ENCODE peak calls at places on chromosomes 11 and 22, in nine cellular contexts. M, P, K, O, Z, W, L, F and Q are unnamed samples.

GRCh38 chr11:19951558-19952083 is 208.7 kb downstream of the DBX1 start:
- DNase-seq in M (peak; percentile 72), P (no peak), K (peak; percentile 90), O (peak; percentile 69), Z (peak; percentile 71), W (no peak), L (peak; percentile 38), F (peak; percentile 42), Q (no peak)

GRCh38 chr22:32323513-32324164 is 34.0 kb upstream of the RFPL3 start:
- DNase-seq in M (no peak), P (peak; percentile 19), K (no peak), O (no peak), Z (no peak), W (no peak), L (no peak), F (no peak), Q (no peak)

GRCh38 chr11:57560146-57560545 is 7.3 kb downstream of the UBE2L6 start:
- DNase-seq in M (no peak), P (no peak), K (no peak), O (no peak), Z (no peak), W (no peak), L (no peak), F (no peak), Q (no peak)

GRCh38 chr11:78742430-78742829 is 167.8 kb upstream of the NARS2 start:
- DNase-seq in M (peak; percentile 5), P (no peak), K (no peak), O (no peak), Z (peak; percentile 30), W (peak; percentile 16), L (no peak), F (no peak), Q (peak; percentile 15)

GRCh38 chr22:45036154-45036553 is 26.3 kb upstream of the PHF21B start:
- DNase-seq in M (no peak), P (no peak), K (peak; percentile 15), O (no peak), Z (peak; percentile 40), W (peak; percentile 46), L (peak; percentile 23), F (no peak), Q (no peak)

GRCh38 chr11:97502201-97502600 is 1112.4 kb downstream of the JRKL start:
- DNase-seq in M (no peak), P (no peak), K (no peak), O (no peak), Z (no peak), W (peak; percentile 18), L (no peak), F (no peak), Q (no peak)

GRCh38 chr11:134338068-134338467 is 6.3 kb downstream of the GLB1L2 start:
- DNase-seq in M (no peak), P (no peak), K (no peak), O (no peak), Z (no peak), W (no peak), L (no peak), F (no peak), Q (no peak)

GRCh38 chr11:103078710-103079109 is 13.2 kb downstream of the DCUN1D5 start:
- DNase-seq in M (no peak), P (no peak), K (no peak), O (no peak), Z (no peak), W (no peak), L (no peak), F (no peak), Q (no peak)

GRCh38 chr22:36922097-36922608 is 8.7 kb downstream of the CSF2RB start:
- DNase-seq in M (peak; percentile 5), P (peak; percentile 59), K (no peak), O (no peak), Z (no peak), W (no peak), L (peak; percentile 89), F (no peak), Q (no peak)

GRCh38 chr22:39527481-39527961 is 5.0 kb downstream of the RPS19BP1 start:
- DNase-seq in M (no peak), P (peak; percentile 48), K (peak; percentile 29), O (peak; percentile 56), Z (no peak), W (no peak), L (peak; percentile 85), F (no peak), Q (no peak)

GRCh38 chr11:110972640-110973039 is 260.4 kb upstream of the ARHGAP20 start:
- DNase-seq in M (peak; percentile 95), P (no peak), K (peak; percentile 93), O (no peak), Z (peak; percentile 89), W (peak; percentile 82), L (peak; percentile 42), F (no peak), Q (no peak)

GRCh38 chr22:48434868-48435250 is 1392.8 kb downstream of the BRD1 start:
- DNase-seq in M (no peak), P (no peak), K (no peak), O (no peak), Z (no peak), W (no peak), L (no peak), F (no peak), Q (no peak)

GRCh38 chr11:133579165-133580031 is 47.1 kb upstream of the OPCML start:
- DNase-seq in M (no peak), P (peak; percentile 66), K (no peak), O (no peak), Z (no peak), W (no peak), L (no peak), F (peak; percentile 78), Q (no peak)

DNA sequence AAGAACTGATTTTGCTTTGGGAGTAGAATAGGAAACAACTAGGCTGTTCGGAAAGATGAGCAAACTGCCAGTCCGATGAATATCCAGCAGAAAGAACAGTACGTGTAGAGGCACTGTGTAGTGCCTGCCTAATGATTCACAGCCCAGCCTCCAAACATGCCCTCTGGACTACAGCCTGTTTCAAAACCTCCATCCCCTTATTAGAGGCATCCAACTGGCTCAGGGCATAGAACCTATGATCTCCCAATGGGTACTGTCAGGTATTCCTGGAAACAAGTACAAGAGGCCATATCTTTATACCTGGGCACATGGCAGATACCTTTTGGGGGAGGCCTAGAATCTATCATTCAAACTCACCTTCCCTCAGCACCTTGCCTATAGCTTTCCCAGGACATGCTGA is 4.9 kb downstream of the RRP8 start:
- DNase-seq in M (no peak), P (no peak), K (no peak), O (no peak), Z (no peak), W (no peak), L (no peak), F (no peak), Q (no peak)
- H3K9ac ChIP-seq in M (no peak overlapping the region), P (no peak overlapping the region), K (no peak overlapping the region), O (no peak overlapping the region), Z (no peak overlapping the region), W (no peak overlapping the region), L (no peak overlapping the region), F (no peak overlapping the region), Q (no peak overlapping the region)

DNA sequence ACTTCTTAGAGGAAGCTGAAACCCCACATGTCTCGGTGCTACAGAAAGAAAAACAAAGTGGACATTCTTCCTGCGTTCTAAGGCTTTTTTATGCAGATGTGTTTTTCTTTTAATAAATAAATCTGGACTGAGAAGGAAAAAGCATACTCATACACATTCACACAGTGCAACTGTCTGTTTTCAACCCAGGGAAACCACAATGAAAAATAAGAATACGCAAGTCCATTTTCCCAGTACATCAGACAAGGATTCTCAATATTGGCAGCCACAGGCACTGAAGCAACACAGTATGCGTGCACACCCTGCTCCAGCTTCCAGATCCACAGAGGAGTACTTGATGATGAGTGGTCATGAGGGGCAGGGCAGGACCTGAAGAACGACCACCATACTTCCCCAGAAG is 86.9 kb downstream of the ETS1 start:
- DNase-seq in M (no peak), P (no peak), K (peak; percentile 35), O (no peak), Z (no peak), W (peak; percentile 60), L (no peak), F (no peak), Q (no peak)
- H3K9ac ChIP-seq in M (peak overlapping the region; percentile 2), P (no peak overlapping the region), K (no peak overlapping the region), O (no peak overlapping the region), Z (peak overlapping the region; percentile 29), W (peak overlapping the region; percentile 88), L (no peak overlapping the region), F (no peak overlapping the region), Q (no peak overlapping the region)

GRCh38 chr11:47257518-47258316 is at the start of gene NR1H3:
- DNase-seq in M (peak; percentile 73), P (peak; percentile 92), K (peak; percentile 82), O (no peak), Z (peak; percentile 96), W (peak; percentile 53), L (peak; percentile 9), F (peak; percentile 79), Q (no peak)

GRCh38 chr11:47261291-47261800 is 3.5 kb downstream of the NR1H3 start:
- DNase-seq in M (no peak), P (no peak), K (no peak), O (no peak), Z (no peak), W (no peak), L (no peak), F (no peak), Q (no peak)

GRCh38 chr11:47260366-47260765 is 2.6 kb downstream of the NR1H3 start:
- DNase-seq in M (no peak), P (no peak), K (no peak), O (no peak), Z (no peak), W (no peak), L (no peak), F (no peak), Q (no peak)

GRCh38 chr11:47258317-47258902 is 614 bp downstream of the NR1H3 start:
- DNase-seq in M (peak; percentile 17), P (no peak), K (no peak), O (no peak), Z (no peak), W (no peak), L (no peak), F (no peak), Q (no peak)

GRCh38 chr11:47259178-47259977 is 1.6 kb downstream of the NR1H3 start:
- DNase-seq in M (peak; percentile 46), P (peak; percentile 82), K (peak; percentile 44), O (peak; percentile 23), Z (peak; percentile 59), W (no peak), L (peak; percentile 61), F (peak; percentile 74), Q (no peak)
- H3K9ac ChIP-seq in M (no peak overlapping the region), P (no peak overlapping the region), K (peak overlapping the region; percentile 89), O (no peak overlapping the region), Z (no peak overlapping the region), W (no peak overlapping the region), L (peak overlapping the region; percentile 39), F (no peak overlapping the region), Q (no peak overlapping the region)

DNA sequence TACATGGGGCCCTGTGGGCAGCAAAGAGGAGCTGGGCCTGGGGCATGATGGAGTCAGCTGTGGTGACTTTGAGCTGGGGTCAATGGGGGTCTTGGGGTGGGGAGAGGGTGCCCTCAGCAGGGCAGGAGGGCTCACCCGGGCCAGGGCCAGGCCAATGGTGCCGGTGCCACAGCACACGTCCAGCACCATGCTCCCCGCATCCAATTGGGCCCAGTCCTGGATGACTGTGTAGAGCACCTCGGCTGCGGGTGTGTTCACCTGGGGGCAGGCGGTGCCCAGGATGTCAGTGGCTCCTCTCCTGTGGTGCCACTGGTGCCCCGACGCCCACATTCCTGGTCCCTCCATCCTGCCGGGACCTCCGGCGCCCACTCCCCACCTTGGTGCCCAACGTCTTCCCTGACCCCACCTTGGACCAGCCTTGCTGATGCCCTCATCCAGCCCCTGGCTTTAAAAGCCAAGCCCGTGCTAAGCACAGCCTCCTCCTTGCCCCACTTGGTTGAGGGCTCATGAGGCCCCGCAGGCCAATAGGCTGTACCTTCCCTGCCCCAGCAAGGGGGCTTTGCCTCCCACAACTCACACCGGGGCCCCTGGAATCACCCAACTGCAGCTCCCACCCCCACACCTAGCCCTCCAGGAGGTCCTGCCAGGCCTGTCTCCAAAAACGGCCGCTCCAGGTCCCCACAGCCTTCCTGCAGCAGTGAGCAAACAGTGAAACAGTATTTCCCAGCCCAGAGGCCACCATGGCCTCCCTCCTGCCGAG is 2.2 kb upstream of the RANBP1 start:
- DNase-seq in M (no peak), P (no peak), K (no peak), O (no peak), Z (no peak), W (no peak), L (no peak), F (no peak), Q (no peak)
- H3K9ac ChIP-seq in M (no peak overlapping the region), P (no peak overlapping the region), K (peak overlapping the region; percentile 18), O (no peak overlapping the region), Z (no peak overlapping the region), W (no peak overlapping the region), L (no peak overlapping the region), F (no peak overlapping the region), Q (no peak overlapping the region)